ENCODE peak calls at places on chromosomes 11 and 22, in four cellular contexts. One of them, this sample, is unnamed.

GRCh38 chr22:39282642-39283311 is 36.6 kb downstream of the RPL3 start:
- DNase-seq in activated T-cell treated with anti-CD3 and anti-CD28 coated beads for 4 hours: no peak
- DNase-seq in HTR-8/SVneo: peak; percentile 50
- DNase-seq in activated effector memory CD4-positive, alpha-beta T cell treated with Interleukin-2 at 50 U/mL for 16 hours: no peak
- DNase-seq in this sample: no peak

GRCh38 chr11:109123811-109124787 is 297.9 kb upstream of the C11orf87 start:
- DNase-seq in HTR-8/SVneo: no peak
- DNase-seq in activated effector memory CD4-positive, alpha-beta T cell treated with Interleukin-2 at 50 U/mL for 16 hours: no peak
- DNase-seq in activated T-cell treated with anti-CD3 and anti-CD28 coated beads for 4 hours: no peak
- DNase-seq in this sample: no peak

GRCh38 chr22:35459423-35459894 is 59.5 kb downstream of the MCM5 start:
- DNase-seq in activated T-cell treated with anti-CD3 and anti-CD28 coated beads for 4 hours: no peak
- DNase-seq in HTR-8/SVneo: no peak
- DNase-seq in activated effector memory CD4-positive, alpha-beta T cell treated with Interleukin-2 at 50 U/mL for 16 hours: no peak
- DNase-seq in this sample: no peak

GRCh38 chr22:29093030-29093429 is 20.2 kb downstream of the KREMEN1 start:
- DNase-seq in activated T-cell treated with anti-CD3 and anti-CD28 coated beads for 4 hours: no peak
- DNase-seq in HTR-8/SVneo: no peak
- DNase-seq in activated effector memory CD4-positive, alpha-beta T cell treated with Interleukin-2 at 50 U/mL for 16 hours: no peak
- DNase-seq in this sample: no peak

GRCh38 chr11:45354976-45355705 is 69.0 kb upstream of the SYT13 start:
- DNase-seq in activated effector memory CD4-positive, alpha-beta T cell treated with Interleukin-2 at 50 U/mL for 16 hours: peak; percentile 84
- DNase-seq in HTR-8/SVneo: no peak
- DNase-seq in activated T-cell treated with anti-CD3 and anti-CD28 coated beads for 4 hours: peak; percentile 86
- DNase-seq in this sample: peak; percentile 87

GRCh38 chr11:25970726-25971508 is 361.0 kb upstream of the ANO3 start:
- DNase-seq in activated T-cell treated with anti-CD3 and anti-CD28 coated beads for 4 hours: no peak
- DNase-seq in activated effector memory CD4-positive, alpha-beta T cell treated with Interleukin-2 at 50 U/mL for 16 hours: no peak
- DNase-seq in HTR-8/SVneo: no peak
- DNase-seq in this sample: no peak

GRCh38 chr11:7348432-7349298 is 97.0 kb downstream of the SYT9 start:
- DNase-seq in activated effector memory CD4-positive, alpha-beta T cell treated with Interleukin-2 at 50 U/mL for 16 hours: no peak
- DNase-seq in HTR-8/SVneo: no peak
- DNase-seq in activated T-cell treated with anti-CD3 and anti-CD28 coated beads for 4 hours: no peak
- DNase-seq in this sample: no peak

GRCh38 chr11:1405186-1406020 is 15.7 kb downstream of the BRSK2 start:
- DNase-seq in activated T-cell treated with anti-CD3 and anti-CD28 coated beads for 4 hours: no peak
- DNase-seq in HTR-8/SVneo: no peak
- DNase-seq in activated effector memory CD4-positive, alpha-beta T cell treated with Interleukin-2 at 50 U/mL for 16 hours: no peak
- DNase-seq in this sample: no peak

GRCh38 chr11:66541892-66542291 is 4.0 kb downstream of the ZDHHC24 start:
- DNase-seq in activated T-cell treated with anti-CD3 and anti-CD28 coated beads for 4 hours: no peak
- DNase-seq in activated effector memory CD4-positive, alpha-beta T cell treated with Interleukin-2 at 50 U/mL for 16 hours: no peak
- DNase-seq in HTR-8/SVneo: no peak
- DNase-seq in this sample: no peak

GRCh38 chr11:71188886-71189767 is 63.2 kb downstream of the SHANK2 start:
- DNase-seq in HTR-8/SVneo: no peak
- DNase-seq in activated T-cell treated with anti-CD3 and anti-CD28 coated beads for 4 hours: no peak
- DNase-seq in activated effector memory CD4-positive, alpha-beta T cell treated with Interleukin-2 at 50 U/mL for 16 hours: no peak
- DNase-seq in this sample: peak; percentile 58

GRCh38 chr11:69912911-69913451 is 93.8 kb upstream of the FGF3 start:
- DNase-seq in HTR-8/SVneo: peak; percentile 45
- DNase-seq in activated T-cell treated with anti-CD3 and anti-CD28 coated beads for 4 hours: no peak
- DNase-seq in activated effector memory CD4-positive, alpha-beta T cell treated with Interleukin-2 at 50 U/mL for 16 hours: no peak
- DNase-seq in this sample: peak; percentile 47